ENCODE peak calls at places on chromosomes 1 and 21, in eight cellular contexts. A is A549, O is HCT116, L is IMR-90, J is K562, H is SK-N-SH, U is GM12878, C is HepG2. W is an unnamed sample.

GRCh38 chr1:58922302-58923089 is 138.6 kb upstream of the JUN start:
- DNase-seq in J (no peak), U (peak), L (peak), C (no peak), A (no peak), H (no peak), O (no peak), W (no peak)

GRCh38 chr21:44513389-44514217 is 26.4 kb downstream of the KRTAP10-1 start:
- DNase-seq in O (no peak), U (no peak), A (no peak), L (no peak), C (no peak), J (no peak), H (no peak), W (no peak)

GRCh38 chr1:160129558-160129957 is 14.0 kb downstream of the ATP1A2 start:
- DNase-seq in H (no peak), U (no peak), A (no peak), L (no peak), O (no peak), J (no peak), C (no peak), W (no peak)

GRCh38 chr1:174726167-174726879 is 273.4 kb upstream of the CACYBP start:
- DNase-seq in C (peak), A (peak), L (peak), J (no peak), U (no peak), H (no peak), O (peak), W (no peak)

GRCh38 chr1:52032124-52032784 is 1.4 kb downstream of the KTI12 start:
- DNase-seq in O (no peak), A (peak), U (no peak), L (peak), H (no peak), J (no peak), C (no peak), W (no peak)

GRCh38 chr1:212293579-212293978 is 8.4 kb downstream of the PPP2R5A start:
- DNase-seq in C (no peak), H (no peak), L (peak), O (no peak), J (no peak), U (no peak), A (no peak), W (no peak)

GRCh38 chr1:246569248-246570238 is 3.3 kb downstream of the CNST start:
- DNase-seq in H (no peak), L (peak), A (no peak), O (no peak), C (no peak), J (no peak), U (no peak), W (no peak)

GRCh38 chr1:200895448-200895799 is 724 bp downstream of the INAVA start:
- DNase-seq in O (no peak), A (no peak), U (no peak), C (no peak), L (no peak), J (no peak), H (no peak), W (no peak)

GRCh38 chr1:21651214-21652042 is 17.7 kb downstream of the RAP1GAP start:
- DNase-seq in L (no peak), A (no peak), C (no peak), J (peak), O (no peak), U (no peak), H (peak), W (no peak)

GRCh38 chr1:219990782-219991510 is 55.4 kb downstream of the EPRS1 start:
- DNase-seq in H (peak), L (peak), C (peak), U (no peak), O (peak), A (peak), J (peak), W (no peak)

GRCh38 chr1:204127597-204128242 is 24.1 kb downstream of the ETNK2 start:
- DNase-seq in A (peak), U (no peak), H (peak), O (peak), C (peak), L (peak), J (peak), W (no peak)

GRCh38 chr1:76238094-76238551 is 163.6 kb downstream of the ST6GALNAC3 start:
- DNase-seq in A (no peak), J (no peak), C (no peak), O (peak), U (no peak), L (no peak), H (no peak), W (no peak)

GRCh38 chr1:109274533-109275476 is 8.1 kb downstream of the PSRC1 start:
- DNase-seq in O (peak), H (peak), L (peak), U (no peak), J (peak), C (peak), A (peak), W (no peak)

GRCh38 chr1:96634863-96635262 is 86.7 kb upstream of the PTBP2 start:
- DNase-seq in A (no peak), O (no peak), U (no peak), H (no peak), L (peak), J (no peak), C (no peak), W (no peak)

GRCh38 chr1:43831866-43832654 is 101.5 kb upstream of the ARTN start:
- DNase-seq in U (peak), A (no peak), J (no peak), O (no peak), L (no peak), H (no peak), C (no peak), W (no peak)

GRCh38 chr1:14345925-14346550 is 252.4 kb upstream of the KAZN start:
- DNase-seq in H (no peak), A (no peak), C (no peak), U (no peak), J (peak), O (peak), L (no peak), W (no peak)

GRCh38 chr1:110189181-110189580 is 20.9 kb upstream of the KCNC4 start:
- DNase-seq in H (no peak), U (no peak), O (no peak), L (no peak), C (no peak), J (no peak), A (no peak), W (no peak)

GRCh38 chr1:225875044-225875822 is 6.9 kb downstream of the TMEM63A start:
- DNase-seq in O (peak), L (no peak), C (no peak), U (no peak), J (no peak), A (no peak), H (no peak), W (no peak)

GRCh38 chr1:235416662-235417049 is 49.4 kb downstream of the TBCE start:
- DNase-seq in J (no peak), O (no peak), H (no peak), L (peak), A (no peak), C (no peak), U (no peak), W (no peak)

GRCh38 chr1:247111636-247112478 is 7.7 kb upstream of the ZNF669 start:
- DNase-seq in C (peak), J (peak), O (no peak), H (peak), L (peak), A (peak), U (no peak), W (no peak)

GRCh38 chr1:1273535-1274298 is at the start of gene UBE2J2:
- DNase-seq in H (peak), U (peak), O (peak), J (peak), L (peak), C (peak), A (peak), W (peak)

GRCh38 chr1:175089319-175089718 is 21.7 kb downstream of the TNN start:
- DNase-seq in A (no peak), C (no peak), L (no peak), O (no peak), H (no peak), U (no peak), J (no peak), W (no peak)

GRCh38 chr1:155078496-155079209 is at the start of gene EFNA3:
- DNase-seq in L (peak), A (peak), J (peak), U (no peak), C (no peak), H (peak), O (no peak), W (peak)

GRCh38 chr21:44517175-44517899 is 22.7 kb downstream of the KRTAP10-1 start:
- DNase-seq in J (peak), L (peak), U (peak), A (peak), H (peak), C (peak), O (peak), W (no peak)

GRCh38 chr1:43760745-43761343 is 53.5 kb downstream of the ST3GAL3 start:
- DNase-seq in U (no peak), L (no peak), A (no peak), H (no peak), O (no peak), J (no peak), C (no peak), W (no peak)

GRCh38 chr1:160646711-160647328 is at the start of gene SLAMF1:
- DNase-seq in C (no peak), H (no peak), A (no peak), U (peak), L (no peak), O (no peak), J (no peak), W (no peak)

GRCh38 chr1:55400560-55400959 is 185.4 kb upstream of the USP24 start:
- DNase-seq in L (no peak), U (no peak), C (no peak), J (no peak), H (peak), O (no peak), A (no peak), W (no peak)

GRCh38 chr1:169326644-169327316 is 40.8 kb downstream of the NME7 start:
- DNase-seq in A (no peak), H (no peak), O (no peak), J (no peak), C (no peak), U (peak), L (peak), W (no peak)

GRCh38 chr1:235657747-235658526 is 8.4 kb upstream of the GNG4 start:
- DNase-seq in C (peak), O (no peak), H (no peak), J (no peak), L (no peak), A (no peak), U (no peak), W (no peak)

GRCh38 chr21:16533692-16534407 is 804.1 kb downstream of the USP25 start:
- DNase-seq in L (no peak), O (no peak), U (no peak), H (no peak), C (no peak), A (no peak), J (no peak), W (no peak)

GRCh38 chr1:211603191-211603701 is 24.3 kb upstream of the SLC30A1 start:
- DNase-seq in J (no peak), C (peak), O (no peak), L (peak), U (no peak), H (no peak), A (no peak), W (no peak)

GRCh38 chr1:42379794-42380616 is 587 bp upstream of the RIMKLA start:
- DNase-seq in H (no peak), L (peak), C (peak), A (peak), U (no peak), O (no peak), J (peak), W (no peak)

GRCh38 chr1:184617433-184618029 is 137.1 kb downstream of the EDEM3 start:
- DNase-seq in C (no peak), L (no peak), H (no peak), U (no peak), A (no peak), O (no peak), J (no peak), W (no peak)

GRCh38 chr1:109928591-109929111 is 18.0 kb downstream of the CSF1 start:
- DNase-seq in H (no peak), C (no peak), A (no peak), O (no peak), J (no peak), U (no peak), L (peak), W (no peak)

GRCh38 chr1:236018885-236019453 is 45.9 kb downstream of the NID1 start:
- DNase-seq in O (no peak), U (no peak), A (no peak), L (peak), C (no peak), H (no peak), J (no peak), W (no peak)

GRCh38 chr1:15519625-15520024 is 4.4 kb downstream of the CASP9 start:
- DNase-seq in O (no peak), J (no peak), A (no peak), H (no peak), L (no peak), U (no peak), C (no peak), W (no peak)

GRCh38 chr21:36478207-36478701 is 1.7 kb downstream of the CLDN14 start:
- DNase-seq in U (no peak), O (no peak), C (no peak), A (peak), L (peak), H (no peak), J (no peak), W (no peak)

DNA sequence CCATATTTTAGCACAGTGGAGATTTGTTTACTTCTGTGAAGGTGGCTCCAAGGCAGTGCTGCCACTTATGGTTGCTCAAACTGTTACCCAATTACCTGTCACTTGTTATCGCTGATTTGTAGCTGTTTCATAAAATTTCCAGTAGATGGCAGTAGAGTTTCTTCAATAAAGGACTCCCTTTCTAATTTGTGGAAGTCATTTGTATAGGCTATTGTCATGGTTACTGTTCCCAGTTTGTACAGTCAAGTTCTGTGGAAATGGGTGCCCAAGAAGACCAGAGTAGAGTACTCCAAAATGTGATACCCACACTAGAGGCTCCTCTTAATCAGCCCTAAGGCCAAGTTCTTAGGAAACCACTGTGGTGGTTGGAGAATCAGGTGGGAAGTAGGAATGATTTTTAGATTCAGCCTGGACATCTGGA is 186.1 kb downstream of the CLEC20A start:
- DNase-seq in C (peak), H (peak), U (peak), A (peak), J (peak), L (peak), O (peak), W (no peak)
- TF ChIP-seq RAD21 in C (peak), H (peak), U (peak), A (peak), J (peak), L (peak), O (peak), W (peak)

DNA sequence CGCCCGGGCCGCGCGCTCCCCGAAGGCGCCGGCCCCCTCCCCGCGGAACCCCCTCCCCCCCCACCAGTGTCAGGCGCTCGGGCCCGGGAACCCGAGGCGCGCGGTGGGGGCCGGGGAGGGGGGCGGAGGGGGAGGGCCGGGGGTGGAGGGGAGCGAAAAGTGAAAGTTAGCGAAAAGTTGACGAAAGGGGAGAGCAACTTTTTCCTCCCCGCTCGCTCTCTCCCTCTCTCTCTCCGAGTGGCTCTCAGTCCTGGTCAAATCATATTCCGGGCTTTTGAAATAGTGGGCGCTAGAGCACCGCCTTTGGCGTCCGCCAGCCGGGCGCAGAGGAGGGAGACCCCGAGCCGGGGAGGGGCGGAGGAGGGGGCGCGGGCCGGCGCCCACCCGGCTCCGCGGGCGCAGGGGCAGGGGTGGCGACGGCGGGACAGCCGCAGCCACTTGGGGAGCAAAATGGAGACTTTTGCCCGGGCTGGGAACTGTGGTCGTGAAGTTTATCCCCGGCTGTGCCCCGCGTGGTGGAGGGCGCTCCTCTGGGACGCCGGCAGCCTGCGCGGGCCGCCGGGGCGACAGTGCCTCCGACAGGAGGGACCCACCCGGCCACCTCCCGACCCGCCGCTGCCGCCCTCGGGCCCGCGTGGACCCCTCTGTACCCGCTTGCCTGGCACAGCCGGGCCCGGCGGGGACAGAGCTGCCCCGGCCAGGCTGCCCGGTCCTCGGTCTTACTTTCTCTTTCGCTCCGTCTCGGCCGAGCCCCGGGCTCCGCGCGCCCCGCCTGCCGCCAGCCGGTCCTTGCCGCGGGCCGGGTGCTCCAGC is 694 bp downstream of the PRDM16 start:
- DNase-seq in C (peak), A (peak), L (peak), U (no peak), J (no peak), O (peak), H (peak), W (no peak)
- TF ChIP-seq RAD21 in C (peak), A (peak), L (peak), U (no peak), J (no peak), O (no peak), H (peak), W (peak)

GRCh38 chr1:244576259-244576892 is 76.5 kb upstream of the DESI2 start:
- DNase-seq in U (no peak), C (no peak), O (no peak), H (no peak), L (no peak), A (no peak), J (no peak), W (no peak)

DNA sequence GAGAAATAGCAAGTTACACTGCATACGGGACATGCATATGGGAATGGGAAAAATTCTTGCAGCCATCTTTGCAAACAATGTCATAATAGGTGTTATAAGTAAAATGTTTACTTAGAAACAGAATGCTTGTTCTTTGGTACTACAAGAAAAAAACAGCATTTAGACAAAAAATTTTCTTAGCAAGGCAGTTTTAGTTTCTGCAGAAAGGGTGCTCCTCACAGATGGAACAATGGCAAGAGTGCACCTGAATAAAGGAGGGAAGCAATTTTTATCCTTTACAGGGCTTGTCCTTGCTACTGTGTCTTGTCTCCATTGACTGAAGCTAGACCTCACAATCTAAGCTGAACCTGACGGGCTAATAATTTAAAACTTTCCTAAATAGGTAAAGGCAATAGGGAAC is 79.2 kb upstream of the DESI2 start:
- DNase-seq in J (no peak), C (no peak), L (no peak), O (no peak), H (no peak), U (no peak), A (no peak), W (no peak)
- TF ChIP-seq RAD21 in J (no peak), C (no peak), L (no peak), O (no peak), H (no peak), U (no peak), A (no peak), W (no peak)

GRCh38 chr1:165067829-165068228 is 288.7 kb downstream of the LMX1A start:
- DNase-seq in C (no peak), O (no peak), J (no peak), U (no peak), H (no peak), L (no peak), A (no peak), W (no peak)
- TF ChIP-seq RAD21 in C (no peak), O (no peak), J (no peak), U (no peak), H (no peak), L (no peak), A (no peak), W (no peak)

DNA sequence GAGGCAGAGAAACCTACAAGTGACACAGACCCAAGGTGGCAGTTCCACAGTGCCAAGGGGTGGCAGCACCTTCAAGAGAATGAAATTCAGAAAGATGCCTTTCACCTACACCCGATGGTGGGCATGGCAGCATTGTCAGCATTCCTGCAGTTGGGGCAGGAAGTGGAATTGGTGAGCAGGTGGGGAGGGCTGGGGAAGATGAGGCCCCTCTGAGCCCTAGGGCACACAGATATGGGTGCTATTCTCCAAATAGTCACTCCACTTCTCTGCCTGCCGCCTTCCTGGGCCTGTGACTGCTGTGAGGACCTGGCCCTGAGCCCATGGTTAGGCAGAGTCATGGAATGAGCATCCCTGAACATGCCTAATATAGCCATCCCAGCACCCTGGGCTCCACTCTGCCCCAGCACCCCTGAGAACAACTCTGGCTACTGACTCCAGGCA is 8.3 kb downstream of the SHISA4 start:
- DNase-seq in U (no peak), O (no peak), H (no peak), J (no peak), A (no peak), L (peak), C (no peak), W (no peak)
- TF ChIP-seq RAD21 in U (no peak), O (peak), H (peak), J (no peak), A (peak), L (no peak), C (no peak), W (peak)

GRCh38 chr1:119737040-119737682 is 25.4 kb downstream of the PHGDH start:
- DNase-seq in A (no peak), O (no peak), J (peak), H (no peak), U (no peak), L (no peak), C (no peak), W (no peak)
- TF ChIP-seq RAD21 in A (no peak), O (no peak), J (no peak), H (no peak), U (no peak), L (no peak), C (no peak), W (no peak)

DNA sequence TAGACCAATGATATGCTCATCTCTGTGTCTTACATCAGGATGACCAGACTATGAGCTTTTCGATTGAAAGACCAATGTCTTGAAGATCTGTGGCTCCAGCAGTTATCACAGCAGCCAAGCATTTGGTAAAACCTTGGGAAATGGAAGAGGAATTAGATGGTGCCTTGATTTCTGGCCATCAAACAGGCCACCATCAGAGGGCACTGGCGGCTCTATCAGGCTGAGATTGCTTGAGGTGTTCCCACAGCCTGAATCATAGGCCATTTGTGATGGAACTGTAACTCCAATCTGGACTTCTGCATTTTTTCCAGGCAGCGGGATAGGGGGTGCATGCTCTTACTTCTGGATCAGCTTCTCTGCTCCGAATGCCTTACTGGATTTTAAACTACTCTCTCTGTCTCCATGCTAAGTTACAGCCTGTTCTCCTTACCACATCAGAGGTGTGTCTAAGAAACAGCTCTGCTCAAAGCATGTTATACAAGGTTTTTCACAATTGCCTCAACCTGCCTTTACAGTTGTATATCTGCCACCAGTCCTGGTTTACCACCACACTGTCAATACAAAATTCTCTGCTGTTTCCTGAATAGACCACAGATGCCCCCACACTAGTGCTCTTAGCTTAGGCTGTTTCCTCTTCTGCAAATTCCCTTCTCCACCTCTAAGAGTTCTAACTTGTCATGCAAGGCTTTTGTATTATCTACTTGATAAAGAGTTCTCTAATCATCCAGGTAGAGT is 180.9 kb downstream of the PTGER3 start:
- DNase-seq in A (no peak), O (no peak), H (no peak), L (no peak), C (no peak), J (no peak), U (no peak), W (no peak)
- TF ChIP-seq RAD21 in A (no peak), O (no peak), H (peak), L (no peak), C (no peak), J (peak), U (no peak), W (peak)